ENCODE peak calls at places on chromosome 11, in ten cellular contexts. M is sigmoid colon; F is activated CD4-positive, alpha-beta T cell treated with anti-CD3 and anti-CD28 coated beads, Interleukin-2, amount 10 ng/mL, durations not matched to agents 7 days and 5 days; R is M059J; Z is NCI-H774; G is psoas muscle; B is fibroblast of the aortic adventitia; X is CD4-positive, alpha-beta memory T cell; Q is non-pigmented ciliary epithelial cell; I is thoracic aorta. E is an unnamed sample.

GRCh38 chr11:111272420-111272819 is 25.9 kb upstream of the POU2AF3 start:
- DNase-seq in G (no peak), M (no peak), F (no peak), Z (no peak), X (no peak), B (no peak), Q (no peak), R (no peak), I (no peak), E (no peak)

GRCh38 chr11:131038597-131038996 is 122.3 kb upstream of the SNX19 start:
- DNase-seq in Z (no peak), Q (peak), G (no peak), R (peak), F (no peak), X (no peak), M (no peak), B (no peak), I (no peak), E (no peak)

GRCh38 chr11:76663461-76663760 is 7.1 kb downstream of the LRRC32 start:
- DNase-seq in Q (no peak), Z (no peak), R (no peak), B (no peak), G (no peak), I (no peak), M (peak), F (no peak), X (no peak), E (no peak)

GRCh38 chr11:34356918-34357645 is 728 bp downstream of the ABTB2 start:
- DNase-seq in B (peak), I (no peak), F (peak), X (peak), M (peak), G (peak), R (peak), Q (no peak), Z (peak), E (peak)

GRCh38 chr11:16013242-16013641 is 343.1 kb downstream of the SOX6 start:
- DNase-seq in M (no peak), G (no peak), Q (no peak), F (no peak), Z (no peak), R (no peak), X (no peak), I (no peak), B (no peak), E (no peak)

GRCh38 chr11:1473786-1474185 is 12.8 kb downstream of the MOB2 start:
- DNase-seq in Z (no peak), M (no peak), Q (no peak), I (no peak), F (no peak), B (no peak), R (no peak), X (no peak), G (no peak), E (no peak)

GRCh38 chr11:120859552-120860295 is 164.2 kb upstream of the TBCEL start:
- DNase-seq in M (no peak), X (no peak), Q (no peak), F (no peak), G (no peak), I (no peak), B (no peak), Z (no peak), R (no peak), E (no peak)

GRCh38 chr11:47466701-47467250 is 17.8 kb upstream of the RAPSN start:
- DNase-seq in B (peak), X (no peak), F (no peak), M (peak), R (peak), G (peak), Q (no peak), I (no peak), Z (peak), E (peak)

GRCh38 chr11:58628446-58628845 is 6.0 kb downstream of the CNTF start:
- DNase-seq in B (peak), I (no peak), Z (no peak), Q (no peak), M (no peak), G (peak), R (peak), F (no peak), X (no peak), E (peak)

GRCh38 chr11:57434640-57435546 is 8.0 kb upstream of the SLC43A3 start:
- DNase-seq in G (no peak), Q (peak), M (no peak), Z (no peak), F (no peak), I (no peak), X (no peak), R (peak), B (peak), E (no peak)

E was measured in body of pancreas.